ENCODE peak calls at places on chromosomes 1 and 21, in ten cellular contexts. N is right cardiac atrium; Q is naive B cell; W is T47D; K is activated CD8-positive, alpha-beta memory T cell treated with anti-CD3 and anti-CD28 coated beads, Interleukin-2, amount 50 U/mL, for 48 hours; H is iPS-NIHi11; D is left ventricle myocardium inferior; F is cardiac muscle cell; U is aorta; S is fibroblast of the conjunctiva. V is an unnamed sample.
A peak's percentile ranks its signal among the peaks of the same experiment; 100 is the strongest.

GRCh38 chr1:38228718-38229117 is 182.1 kb upstream of the POU3F1 start:
- DNase-seq in N (no peak), Q (no peak), W (no peak), K (no peak), H (no peak), D (no peak), F (no peak), U (no peak), S (no peak), V (no peak)

GRCh38 chr1:196466656-196467055 is 141.6 kb downstream of the KCNT2 start:
- DNase-seq in N (no peak), Q (no peak), W (no peak), K (no peak), H (no peak), D (no peak), F (no peak), U (no peak), S (no peak), V (peak; percentile 66)

GRCh38 chr21:35616090-35616489 is 444.2 kb downstream of the SETD4 start:
- DNase-seq in N (no peak), Q (peak; percentile 1), W (no peak), K (no peak), H (no peak), D (no peak), F (no peak), U (no peak), S (peak; percentile 41), V (no peak)

GRCh38 chr1:67803380-67804279 is 29.6 kb downstream of the GNG12 start:
- DNase-seq in N (no peak), Q (no peak), W (no peak), K (no peak), H (peak; percentile 24), D (no peak), F (no peak), U (no peak), S (peak; percentile 42), V (no peak)

GRCh38 chr1:162276493-162276892 is 100.2 kb downstream of the SPATA46 start:
- DNase-seq in N (no peak), Q (no peak), W (peak; percentile 40), K (no peak), H (peak; percentile 28), D (no peak), F (peak; percentile 38), U (no peak), S (peak; percentile 20), V (peak; percentile 37)

GRCh38 chr1:234960722-234961467 is 167.7 kb downstream of the TOMM20 start:
- DNase-seq in N (peak; percentile 69), Q (no peak), W (no peak), K (peak; percentile 57), H (no peak), D (no peak), F (no peak), U (no peak), S (no peak), V (no peak)

GRCh38 chr1:38997901-38998190 is 6.8 kb downstream of the AKIRIN1 start:
- DNase-seq in N (no peak), Q (no peak), W (no peak), K (no peak), H (no peak), D (no peak), F (no peak), U (no peak), S (peak; percentile 27), V (no peak)

GRCh38 chr1:213947200-213947775 is 40.5 kb upstream of the PROX1 start:
- DNase-seq in N (no peak), Q (no peak), W (no peak), K (no peak), H (no peak), D (no peak), F (no peak), U (no peak), S (no peak), V (no peak)

GRCh38 chr1:228695015-228695955 is 40.0 kb upstream of the RHOU start:
- DNase-seq in N (no peak), Q (no peak), W (no peak), K (no peak), H (no peak), D (no peak), F (no peak), U (no peak), S (no peak), V (no peak)

GRCh38 chr1:4771267-4771666 is 116.9 kb downstream of the AJAP1 start:
- DNase-seq in N (no peak), Q (no peak), W (no peak), K (no peak), H (no peak), D (no peak), F (no peak), U (no peak), S (no peak), V (no peak)

GRCh38 chr21:36205962-36206361 is 49.3 kb downstream of the DOP1B start:
- DNase-seq in N (no peak), Q (no peak), W (no peak), K (no peak), H (no peak), D (no peak), F (no peak), U (no peak), S (no peak), V (no peak)

GRCh38 chr1:203915811-203916210 is 54.4 kb downstream of the SNRPE start:
- DNase-seq in N (no peak), Q (no peak), W (no peak), K (no peak), H (no peak), D (no peak), F (no peak), U (no peak), S (no peak), V (peak; percentile 44)

GRCh38 chr1:36157115-36157903 is 1.3 kb downstream of the MAP7D1 start:
- DNase-seq in N (peak; percentile 64), Q (no peak), W (no peak), K (peak; percentile 60), H (no peak), D (no peak), F (no peak), U (no peak), S (no peak), V (no peak)

GRCh38 chr1:67590329-67590728 is 94.7 kb upstream of the GADD45A start:
- DNase-seq in N (no peak), Q (no peak), W (no peak), K (no peak), H (peak; percentile 14), D (no peak), F (peak; percentile 62), U (no peak), S (no peak), V (no peak)

GRCh38 chr1:62131093-62131725 is 63.4 kb upstream of the L1TD1 start:
- DNase-seq in N (no peak), Q (no peak), W (peak; percentile 54), K (no peak), H (peak; percentile 85), D (no peak), F (peak; percentile 75), U (no peak), S (peak; percentile 64), V (peak; percentile 58)

GRCh38 chr1:40064797-40065492 is 24.4 kb downstream of the CAP1 start:
- DNase-seq in N (no peak), Q (peak; percentile 75), W (no peak), K (peak; percentile 30), H (no peak), D (no peak), F (peak; percentile 31), U (no peak), S (no peak), V (no peak)

GRCh38 chr1:150516050-150516591 is 569 bp downstream of the FALEC start:
- DNase-seq in N (peak; percentile 54), Q (no peak), W (no peak), K (peak; percentile 61), H (no peak), D (no peak), F (no peak), U (no peak), S (no peak), V (peak; percentile 30)

GRCh38 chr21:36847189-36847588 is 119.3 kb downstream of the HLCS start:
- DNase-seq in N (no peak), Q (no peak), W (peak; percentile 48), K (no peak), H (no peak), D (no peak), F (no peak), U (no peak), S (peak; percentile 56), V (peak; percentile 79)

GRCh38 chr1:55989971-55990370 is 589.4 kb downstream of the PLPP3 start:
- DNase-seq in N (no peak), Q (no peak), W (no peak), K (no peak), H (no peak), D (no peak), F (no peak), U (no peak), S (peak; percentile 68), V (no peak)

GRCh38 chr1:154975409-154976205 is 1.1 kb downstream of the CKS1B start:
- DNase-seq in N (peak; percentile 81), Q (peak; percentile 50), W (no peak), K (peak; percentile 81), H (no peak), D (peak; percentile 51), F (peak; percentile 44), U (peak; percentile 87), S (no peak), V (peak; percentile 27)

GRCh38 chr1:222043444-222044292 is 301.8 kb upstream of the DUSP10 start:
- DNase-seq in N (no peak), Q (no peak), W (no peak), K (no peak), H (no peak), D (no peak), F (no peak), U (no peak), S (peak; percentile 95), V (peak; percentile 20)

GRCh38 chr1:27562483-27563406 is 41.2 kb downstream of the AHDC1 start:
- DNase-seq in N (peak; percentile 68), Q (no peak), W (no peak), K (no peak), H (no peak), D (peak; percentile 18), F (no peak), U (no peak), S (no peak), V (no peak)

GRCh38 chr1:1894354-1895049 is 3.6 kb upstream of the GNB1 start:
- DNase-seq in N (peak; percentile 86), Q (no peak), W (no peak), K (no peak), H (no peak), D (peak; percentile 56), F (no peak), U (peak; percentile 77), S (no peak), V (no peak)

GRCh38 chr1:226798427-226799411 is 59.6 kb upstream of the ITPKB start:
- DNase-seq in N (no peak), Q (no peak), W (no peak), K (peak; percentile 82), H (no peak), D (no peak), F (no peak), U (no peak), S (no peak), V (no peak)